ENCODE peak calls at places on chromosomes 7 and 10, in six cellular contexts. D, W, H, O, Y and T are unnamed samples.

GRCh38 chr10:27998178-27998953 is 513 bp downstream of the ODAD2 start:
- DNase-seq in H (peak; percentile 8), D (no peak), W (peak; percentile 61), O (peak; percentile 48), Y (no peak), T (peak; percentile 70)

GRCh38 chr10:97850446-97850845 is 803 bp downstream of the GOLGA7B start:
- DNase-seq in O (no peak), H (no peak), Y (no peak), D (no peak), W (no peak), T (no peak)

GRCh38 chr7:156544919-156545715 is 95.5 kb upstream of the RNF32 start:
- DNase-seq in W (no peak), O (no peak), Y (peak; percentile 83), D (peak; percentile 70), H (peak; percentile 58), T (no peak)

GRCh38 chr7:51067757-51068156 is 248.9 kb downstream of the COBL start:
- DNase-seq in W (no peak), D (peak; percentile 72), Y (peak; percentile 70), O (no peak), H (peak; percentile 67), T (no peak)

GRCh38 chr10:92839191-92840085 is 8.9 kb upstream of the EXOC6 start:
- DNase-seq in D (peak; percentile 77), O (peak; percentile 60), H (peak; percentile 68), Y (peak; percentile 71), W (no peak), T (peak; percentile 79)

GRCh38 chr7:44801890-44802289 is 5.4 kb downstream of the PPIA start:
- DNase-seq in O (no peak), Y (no peak), H (no peak), W (no peak), D (no peak), T (no peak)

GRCh38 chr10:60816624-60817023 is 38.3 kb downstream of the CDK1 start:
- DNase-seq in Y (peak; percentile 65), D (peak; percentile 65), O (no peak), H (peak; percentile 34), W (no peak), T (no peak)

GRCh38 chr10:99529483-99530107 is 3.1 kb upstream of the NKX2-3 start:
- DNase-seq in H (peak; percentile 16), D (peak; percentile 18), O (no peak), Y (no peak), W (no peak), T (no peak)

GRCh38 chr7:135911091-135911490 is 66.1 kb downstream of the MTPN start:
- DNase-seq in W (no peak), Y (no peak), O (no peak), D (no peak), H (no peak), T (no peak)

GRCh38 chr7:6512892-6513291 is 38.4 kb downstream of the GRID2IP start:
- DNase-seq in W (no peak), Y (no peak), H (no peak), D (no peak), O (peak; percentile 23), T (no peak)

GRCh38 chr7:36344618-36345017 is 45.0 kb upstream of the ANLN start:
- DNase-seq in H (no peak), Y (no peak), D (no peak), O (no peak), W (no peak), T (no peak)

GRCh38 chr7:102874166-102874829 is 38.5 kb upstream of the LRRC17 start:
- DNase-seq in O (no peak), H (no peak), D (no peak), W (no peak), Y (no peak), T (no peak)

GRCh38 chr7:114405427-114405826 is 9.2 kb upstream of the FOXP2 start:
- DNase-seq in Y (no peak), W (no peak), H (no peak), O (no peak), D (no peak), T (no peak)

GRCh38 chr10:65571011-65571570 is 1354.7 kb upstream of the LRRTM3 start:
- DNase-seq in D (peak; percentile 26), H (no peak), W (no peak), Y (no peak), O (no peak), T (no peak)

GRCh38 chr10:73907841-73908517 is 3.0 kb upstream of the PLAU start:
- DNase-seq in D (peak; percentile 22), O (no peak), H (peak; percentile 22), W (no peak), Y (no peak), T (no peak)

GRCh38 chr10:71618176-71618575 is 101.4 kb downstream of the C10orf105 start:
- DNase-seq in D (no peak), Y (no peak), H (no peak), O (no peak), W (no peak), T (no peak)
- H3K36me3 ChIP-seq in D (no peaks in the 10 kb centered on the region), Y (no peaks in the 10 kb centered on the region), H (no peaks in the 10 kb centered on the region), O (no peaks in the 10 kb centered on the region), W (no peaks in the 10 kb centered on the region), T (no peaks in the 10 kb centered on the region)

DNA sequence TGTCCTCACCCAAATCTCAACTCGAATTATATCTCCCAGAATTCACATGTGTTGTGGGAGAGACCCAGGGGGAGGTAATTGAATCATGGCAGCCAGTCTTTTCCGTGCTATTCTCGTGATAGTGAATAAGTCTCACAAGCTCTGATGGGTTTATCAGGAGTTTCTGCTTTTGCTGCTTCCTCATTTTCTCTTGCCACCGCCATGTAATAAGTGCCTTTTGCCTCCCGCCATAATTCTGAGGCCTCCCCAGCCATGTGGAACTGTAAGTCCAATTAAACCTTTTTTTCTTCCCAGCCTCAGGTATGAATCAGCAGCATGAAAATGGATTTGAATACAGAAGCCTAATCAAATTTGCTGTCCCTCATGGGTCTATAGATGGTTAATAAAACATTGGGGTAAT is 27.5 kb downstream of the AVL9 start:
- DNase-seq in O (no peak), W (no peak), H (no peak), D (no peak), Y (no peak), T (no peak)
- H3K9me3 ChIP-seq in O (peaks cover 3% of the 10 kb centered on the region), W (peaks cover 26% of the 10 kb centered on the region), H (no peaks in the 10 kb centered on the region), D (no peaks in the 10 kb centered on the region), Y (peaks cover 5% of the 10 kb centered on the region), T (no peaks in the 10 kb centered on the region)

GRCh38 chr7:4754433-4755010 is 20.9 kb upstream of the AP5Z1 start:
- DNase-seq in Y (no peak), D (no peak), W (no peak), O (no peak), H (no peak), T (no peak)
- H3K27ac ChIP-seq in Y (no peak overlapping the region), D (no peak overlapping the region), W (no peak overlapping the region), O (no peak overlapping the region), H (no peak overlapping the region), T (no peak overlapping the region)

GRCh38 chr10:805635-806305 is 116.3 kb upstream of the DIP2C start:
- DNase-seq in O (no peak), D (no peak), W (no peak), H (no peak), Y (no peak), T (no peak)

GRCh38 chr10:802506-802905 is 113.0 kb upstream of the DIP2C start:
- DNase-seq in O (no peak), W (no peak), Y (no peak), D (no peak), H (no peak), T (no peak)

GRCh38 chr10:803041-803741 is 113.7 kb upstream of the DIP2C start:
- DNase-seq in O (no peak), H (no peak), Y (no peak), D (no peak), W (no peak), T (no peak)

GRCh38 chr10:804787-805634 is 115.5 kb upstream of the DIP2C start:
- DNase-seq in D (no peak), H (no peak), W (no peak), Y (no peak), O (no peak), T (no peak)

GRCh38 chr10:804191-804781 is 114.8 kb upstream of the DIP2C start:
- DNase-seq in Y (no peak), W (no peak), D (no peak), H (no peak), O (no peak), T (no peak)
- H3K36me3 ChIP-seq in Y (no peaks in the 10 kb centered on the region), W (peaks cover 9% of the 10 kb centered on the region), D (peaks cover 6% of the 10 kb centered on the region), H (no peaks in the 10 kb centered on the region), O (peaks cover 8% of the 10 kb centered on the region), T (peaks cover 28% of the 10 kb centered on the region)

GRCh38 chr7:158190756-158191155 is 396.9 kb downstream of the PTPRN2 start:
- DNase-seq in H (no peak), Y (no peak), O (no peak), D (no peak), W (no peak), T (no peak)
- H3K9me3 ChIP-seq in H (no peaks in the 10 kb centered on the region), Y (peaks cover 1% of the 10 kb centered on the region), O (no peaks in the 10 kb centered on the region), D (no peaks in the 10 kb centered on the region), W (peaks cover 10% of the 10 kb centered on the region), T (peaks cover 9% of the 10 kb centered on the region)

DNA sequence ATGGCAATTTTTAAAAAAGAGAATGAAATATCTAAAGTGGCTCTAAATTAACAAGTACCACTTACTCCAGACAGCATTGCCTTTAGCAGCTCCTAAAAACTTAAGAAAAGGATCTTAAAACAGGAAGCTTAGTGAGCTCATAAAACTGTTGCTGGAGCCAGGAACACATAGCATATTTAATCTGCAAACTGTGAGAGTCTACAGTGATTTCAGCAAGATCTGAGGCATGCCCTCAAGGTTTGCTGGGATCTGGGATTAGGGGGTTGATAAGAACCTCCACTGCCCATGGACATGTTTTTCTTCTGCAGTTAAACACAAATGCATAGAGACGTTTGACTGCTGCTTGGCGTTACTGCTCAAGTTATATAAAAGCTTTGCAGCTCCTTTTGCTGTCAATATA is 3.8 kb downstream of the GLI3 start:
- DNase-seq in O (no peak), H (no peak), W (no peak), Y (no peak), D (no peak), T (no peak)
- H3K27ac ChIP-seq in O (no peak overlapping the region), H (peak overlapping the region; percentile 81), W (peak overlapping the region; percentile 72), Y (no peak overlapping the region), D (no peak overlapping the region), T (no peak overlapping the region)

DNA sequence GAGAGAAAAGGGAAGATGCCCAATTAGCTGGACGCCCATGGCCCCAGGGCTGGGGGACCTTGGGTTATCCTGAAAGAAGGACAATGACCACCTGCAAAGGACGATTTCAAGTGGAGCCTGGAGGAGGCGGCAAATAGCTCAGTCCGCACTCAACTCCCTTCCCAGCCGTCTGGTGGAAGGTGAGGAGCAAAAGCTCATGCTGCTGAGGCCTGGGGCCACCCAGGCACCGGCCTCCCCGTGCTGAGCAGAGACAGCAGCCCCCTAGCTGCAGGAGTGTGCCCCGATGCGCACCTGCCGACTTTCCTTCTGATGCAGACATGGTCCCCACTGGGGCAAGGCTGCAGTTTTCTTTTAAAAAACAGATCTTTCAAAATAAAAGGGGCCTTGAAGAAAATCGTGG is 7.9 kb downstream of the FAM20C start:
- DNase-seq in O (no peak), Y (no peak), H (no peak), W (no peak), D (no peak), T (no peak)
- H3K36me3 ChIP-seq in O (no peaks in the 10 kb centered on the region), Y (no peaks in the 10 kb centered on the region), H (no peaks in the 10 kb centered on the region), W (peaks cover 64% of the 10 kb centered on the region), D (peaks cover 5% of the 10 kb centered on the region), T (peaks cover 74% of the 10 kb centered on the region)

GRCh38 chr10:133461027-133461426 is 7.3 kb downstream of the SCART1 start:
- DNase-seq in D (no peak), H (no peak), O (no peak), W (no peak), Y (no peak), T (no peak)
- H3K9me3 ChIP-seq in D (no peaks in the 10 kb centered on the region), H (no peaks in the 10 kb centered on the region), O (no peaks in the 10 kb centered on the region), W (no peaks in the 10 kb centered on the region), Y (no peaks in the 10 kb centered on the region), T (no peaks in the 10 kb centered on the region)